ENCODE peak calls at places on chromosomes 1 and 21, in seven cellular contexts. One of them, this sample, is unnamed.

GRCh38 chr1:53323316-53323715 is 4.6 kb downstream of the LRP8 start:
- DNase-seq in hepatocyte: no peak
- DNase-seq in heart left ventricle: no peak
- DNase-seq in neural progenitor cell: no peak
- DNase-seq in astrocyte: no peak
- DNase-seq in aorta: peak; percentile 36
- DNase-seq in GM23248: no peak
- DNase-seq in this sample: no peak

GRCh38 chr1:209743145-209743482 is 12.7 kb upstream of the TRAF3IP3 start:
- DNase-seq in hepatocyte: no peak
- DNase-seq in astrocyte: peak; percentile 67
- DNase-seq in heart left ventricle: peak; percentile 50
- DNase-seq in aorta: peak; percentile 70
- DNase-seq in neural progenitor cell: no peak
- DNase-seq in GM23248: peak; percentile 58
- DNase-seq in this sample: no peak

GRCh38 chr1:23343246-23344110 is 606 bp downstream of the HNRNPR start:
- DNase-seq in neural progenitor cell: peak; percentile 80
- DNase-seq in heart left ventricle: no peak
- DNase-seq in aorta: peak; percentile 55
- DNase-seq in hepatocyte: peak; percentile 56
- DNase-seq in GM23248: peak; percentile 89
- DNase-seq in astrocyte: peak; percentile 83
- DNase-seq in this sample: peak; percentile 46

GRCh38 chr1:100187912-100188311 is 9.9 kb upstream of the LRRC39 start:
- DNase-seq in aorta: no peak
- DNase-seq in hepatocyte: peak; percentile 7
- DNase-seq in heart left ventricle: peak; percentile 79
- DNase-seq in astrocyte: peak; percentile 67
- DNase-seq in GM23248: peak; percentile 44
- DNase-seq in neural progenitor cell: no peak
- DNase-seq in this sample: no peak

GRCh38 chr1:115184951-115185331 is 95.6 kb upstream of the TSPAN2 start:
- DNase-seq in heart left ventricle: peak; percentile 78
- DNase-seq in neural progenitor cell: no peak
- DNase-seq in astrocyte: peak; percentile 71
- DNase-seq in GM23248: peak; percentile 94
- DNase-seq in hepatocyte: no peak
- DNase-seq in aorta: peak; percentile 58
- DNase-seq in this sample: peak; percentile 10

GRCh38 chr21:25647632-25648031 is 8.6 kb downstream of the JAM2 start:
- DNase-seq in astrocyte: no peak
- DNase-seq in hepatocyte: no peak
- DNase-seq in heart left ventricle: no peak
- DNase-seq in GM23248: no peak
- DNase-seq in neural progenitor cell: no peak
- DNase-seq in aorta: no peak
- DNase-seq in this sample: no peak

GRCh38 chr1:15444476-15445389 is 6.5 kb downstream of the CTRC start:
- DNase-seq in neural progenitor cell: no peak
- DNase-seq in heart left ventricle: no peak
- DNase-seq in GM23248: no peak
- DNase-seq in hepatocyte: no peak
- DNase-seq in astrocyte: no peak
- DNase-seq in aorta: no peak
- DNase-seq in this sample: no peak

GRCh38 chr21:23534833-23535232 is 2072.4 kb downstream of the MRPL39 start:
- DNase-seq in hepatocyte: no peak
- DNase-seq in neural progenitor cell: no peak
- DNase-seq in aorta: no peak
- DNase-seq in GM23248: no peak
- DNase-seq in heart left ventricle: no peak
- DNase-seq in astrocyte: no peak
- DNase-seq in this sample: no peak

GRCh38 chr1:186763107-186763506 is 65.6 kb upstream of the PLA2G4A start:
- DNase-seq in astrocyte: peak; percentile 79
- DNase-seq in GM23248: peak; percentile 44
- DNase-seq in heart left ventricle: no peak
- DNase-seq in neural progenitor cell: no peak
- DNase-seq in hepatocyte: no peak
- DNase-seq in aorta: no peak
- DNase-seq in this sample: no peak

GRCh38 chr1:224333939-224334701 is 4.1 kb upstream of the NVL start:
- DNase-seq in hepatocyte: no peak
- DNase-seq in GM23248: peak; percentile 45
- DNase-seq in heart left ventricle: no peak
- DNase-seq in astrocyte: peak; percentile 55
- DNase-seq in neural progenitor cell: no peak
- DNase-seq in aorta: no peak
- DNase-seq in this sample: no peak

GRCh38 chr1:186842547-186842946 is 13.8 kb downstream of the PLA2G4A start:
- DNase-seq in GM23248: no peak
- DNase-seq in hepatocyte: no peak
- DNase-seq in astrocyte: no peak
- DNase-seq in heart left ventricle: no peak
- DNase-seq in aorta: no peak
- DNase-seq in neural progenitor cell: peak; percentile 23
- DNase-seq in this sample: peak; percentile 54

DNA sequence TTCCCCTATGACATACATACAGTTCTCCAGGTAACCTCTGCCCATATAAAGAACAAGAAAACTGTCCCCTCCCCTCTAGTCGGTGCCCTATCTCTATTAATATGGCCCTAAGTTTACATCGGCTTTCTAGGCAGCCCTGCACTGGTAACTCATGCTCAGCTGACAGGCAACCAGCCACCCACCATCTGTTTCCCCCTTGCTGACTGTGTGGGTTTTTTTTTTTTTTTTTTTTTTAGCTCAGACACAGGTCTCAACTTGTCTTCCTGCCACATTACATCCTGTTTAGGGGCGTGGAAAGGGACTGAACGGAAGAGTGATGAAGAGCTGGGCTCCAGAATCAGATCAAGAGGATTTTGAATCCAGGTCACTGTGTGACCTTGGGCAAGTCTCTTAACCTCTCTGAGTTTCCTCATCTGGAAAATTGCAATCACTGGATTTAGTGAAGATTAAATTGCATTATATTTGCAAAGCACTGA is 14.0 kb downstream of the LAPTM5 start:
- DNase-seq in heart left ventricle: no peak
- DNase-seq in aorta: no peak
- DNase-seq in GM23248: no peak
- DNase-seq in astrocyte: no peak
- DNase-seq in neural progenitor cell: no peak
- DNase-seq in hepatocyte: no peak
- DNase-seq in this sample: peak; percentile 63
- H3K4me1 ChIP-seq in heart left ventricle: no peaks in the 10 kb centered on the region
- H3K4me1 ChIP-seq in aorta: no peaks in the 10 kb centered on the region
- H3K4me1 ChIP-seq in GM23248: no peaks in the 10 kb centered on the region
- H3K4me1 ChIP-seq in astrocyte: peaks cover 9% of the 10 kb centered on the region
- H3K4me1 ChIP-seq in neural progenitor cell: peaks cover 4% of the 10 kb centered on the region
- H3K4me1 ChIP-seq in hepatocyte: peaks cover 17% of the 10 kb centered on the region
- H3K4me1 ChIP-seq in this sample: no peaks in the 10 kb centered on the region

GRCh38 chr1:24901791-24902470 is 28.1 kb downstream of the RUNX3 start:
- DNase-seq in heart left ventricle: no peak
- DNase-seq in hepatocyte: peak; percentile 10
- DNase-seq in neural progenitor cell: no peak
- DNase-seq in GM23248: no peak
- DNase-seq in aorta: peak; percentile 44
- DNase-seq in astrocyte: no peak
- DNase-seq in this sample: no peak

GRCh38 chr1:24903011-24903461 is 27.0 kb downstream of the RUNX3 start:
- DNase-seq in neural progenitor cell: no peak
- DNase-seq in GM23248: no peak
- DNase-seq in aorta: peak; percentile 30
- DNase-seq in hepatocyte: no peak
- DNase-seq in heart left ventricle: no peak
- DNase-seq in astrocyte: no peak
- DNase-seq in this sample: no peak

GRCh38 chr1:24903560-24903954 is 26.5 kb downstream of the RUNX3 start:
- DNase-seq in GM23248: no peak
- DNase-seq in heart left ventricle: no peak
- DNase-seq in neural progenitor cell: no peak
- DNase-seq in astrocyte: no peak
- DNase-seq in hepatocyte: no peak
- DNase-seq in aorta: peak; percentile 11
- DNase-seq in this sample: no peak

GRCh38 chr1:24900985-24901781 is 28.9 kb downstream of the RUNX3 start:
- DNase-seq in GM23248: no peak
- DNase-seq in aorta: peak; percentile 31
- DNase-seq in hepatocyte: no peak
- DNase-seq in heart left ventricle: no peak
- DNase-seq in neural progenitor cell: no peak
- DNase-seq in astrocyte: no peak
- DNase-seq in this sample: no peak

DNA sequence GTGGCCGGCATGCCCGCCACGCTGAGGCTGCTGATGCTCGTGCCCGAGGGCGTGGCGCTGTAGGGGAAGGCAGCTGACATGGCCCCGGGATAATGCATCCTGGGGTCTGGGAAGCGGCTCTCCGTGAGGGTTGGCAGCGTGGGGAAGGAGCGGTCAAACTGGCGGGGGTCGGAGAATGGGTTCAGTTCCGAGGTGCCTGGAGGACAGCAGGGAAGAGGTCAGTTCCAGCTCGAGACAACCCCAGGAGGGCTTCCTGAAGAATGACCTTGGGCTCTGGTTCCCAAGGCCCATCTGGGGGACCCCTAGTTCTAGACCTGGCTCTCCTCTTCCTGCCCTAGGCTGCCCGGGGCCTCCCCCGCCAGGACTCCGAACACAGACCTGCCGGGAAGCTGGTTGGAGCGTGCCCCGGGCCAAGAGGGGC is 27.6 kb downstream of the RUNX3 start:
- DNase-seq in aorta: peak; percentile 21
- DNase-seq in astrocyte: no peak
- DNase-seq in heart left ventricle: no peak
- DNase-seq in hepatocyte: no peak
- DNase-seq in neural progenitor cell: no peak
- DNase-seq in GM23248: no peak
- DNase-seq in this sample: no peak
- H3K27ac ChIP-seq in aorta: no peak overlapping the region
- H3K27ac ChIP-seq in astrocyte: no peak overlapping the region
- H3K27ac ChIP-seq in heart left ventricle: no peak overlapping the region
- H3K27ac ChIP-seq in hepatocyte: no peak overlapping the region
- H3K27ac ChIP-seq in neural progenitor cell: no peak overlapping the region
- H3K27ac ChIP-seq in GM23248: no peak overlapping the region
- H3K27ac ChIP-seq in this sample: no peak overlapping the region

GRCh38 chr1:235410467-235410866 is 43.2 kb downstream of the TBCE start:
- DNase-seq in GM23248: no peak
- DNase-seq in aorta: no peak
- DNase-seq in astrocyte: no peak
- DNase-seq in neural progenitor cell: no peak
- DNase-seq in heart left ventricle: no peak
- DNase-seq in hepatocyte: no peak
- DNase-seq in this sample: no peak
- H3K4me1 ChIP-seq in GM23248: no peaks in the 10 kb centered on the region
- H3K4me1 ChIP-seq in aorta: no peaks in the 10 kb centered on the region
- H3K4me1 ChIP-seq in astrocyte: no peaks in the 10 kb centered on the region
- H3K4me1 ChIP-seq in neural progenitor cell: no peaks in the 10 kb centered on the region
- H3K4me1 ChIP-seq in heart left ventricle: no peaks in the 10 kb centered on the region
- H3K4me1 ChIP-seq in hepatocyte: peaks cover 7% of the 10 kb centered on the region
- H3K4me1 ChIP-seq in this sample: no peaks in the 10 kb centered on the region

DNA sequence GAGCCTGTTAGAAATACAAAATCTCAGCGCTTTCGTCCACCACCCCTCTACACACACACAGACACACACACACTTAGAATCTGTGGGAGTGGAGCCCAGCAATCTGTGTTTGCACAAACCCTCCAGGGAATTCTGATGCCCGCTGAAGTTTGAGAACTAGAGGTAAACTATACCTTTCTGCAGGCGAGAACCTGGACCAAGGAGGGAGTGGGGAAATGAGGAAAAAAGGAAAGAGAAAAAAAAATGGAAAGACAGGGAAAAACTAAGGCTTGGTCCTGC is 468 bp upstream of the NIBAN1 start:
- DNase-seq in heart left ventricle: no peak
- DNase-seq in GM23248: no peak
- DNase-seq in aorta: no peak
- DNase-seq in astrocyte: no peak
- DNase-seq in neural progenitor cell: no peak
- DNase-seq in hepatocyte: no peak
- DNase-seq in this sample: no peak
- H3K27ac ChIP-seq in heart left ventricle: no peak overlapping the region
- H3K27ac ChIP-seq in GM23248: no peak overlapping the region
- H3K27ac ChIP-seq in aorta: no peak overlapping the region
- H3K27ac ChIP-seq in astrocyte: no peak overlapping the region
- H3K27ac ChIP-seq in neural progenitor cell: no peak overlapping the region
- H3K27ac ChIP-seq in hepatocyte: no peak overlapping the region
- H3K27ac ChIP-seq in this sample: no peak overlapping the region

GRCh38 chr1:94865369-94865768 is 45.2 kb downstream of the SLC44A3 start:
- DNase-seq in astrocyte: peak; percentile 84
- DNase-seq in heart left ventricle: no peak
- DNase-seq in GM23248: peak; percentile 84
- DNase-seq in neural progenitor cell: no peak
- DNase-seq in aorta: no peak
- DNase-seq in hepatocyte: no peak
- DNase-seq in this sample: no peak

GRCh38 chr1:94864821-94865220 is 44.7 kb downstream of the SLC44A3 start:
- DNase-seq in heart left ventricle: no peak
- DNase-seq in neural progenitor cell: peak; percentile 20
- DNase-seq in GM23248: peak; percentile 38
- DNase-seq in aorta: no peak
- DNase-seq in astrocyte: no peak
- DNase-seq in hepatocyte: peak; percentile 44
- DNase-seq in this sample: no peak

GRCh38 chr1:94863919-94864318 is 43.8 kb downstream of the SLC44A3 start:
- DNase-seq in GM23248: peak; percentile 96
- DNase-seq in hepatocyte: peak; percentile 82
- DNase-seq in neural progenitor cell: no peak
- DNase-seq in aorta: peak; percentile 59
- DNase-seq in heart left ventricle: peak; percentile 65
- DNase-seq in astrocyte: peak; percentile 95
- DNase-seq in this sample: peak; percentile 44

GRCh38 chr1:94863297-94863911 is 43.2 kb downstream of the SLC44A3 start:
- DNase-seq in hepatocyte: peak; percentile 48
- DNase-seq in aorta: no peak
- DNase-seq in astrocyte: peak; percentile 94
- DNase-seq in neural progenitor cell: no peak
- DNase-seq in GM23248: peak; percentile 88
- DNase-seq in heart left ventricle: no peak
- DNase-seq in this sample: no peak

GRCh38 chr1:94866178-94866822 is 46.1 kb downstream of the SLC44A3 start:
- DNase-seq in astrocyte: peak; percentile 88
- DNase-seq in heart left ventricle: no peak
- DNase-seq in aorta: no peak
- DNase-seq in hepatocyte: no peak
- DNase-seq in GM23248: peak; percentile 32
- DNase-seq in neural progenitor cell: no peak
- DNase-seq in this sample: no peak
- H3K4me1 ChIP-seq in astrocyte: peaks cover 58% of the 10 kb centered on the region
- H3K4me1 ChIP-seq in heart left ventricle: peaks cover 17% of the 10 kb centered on the region
- H3K4me1 ChIP-seq in aorta: peaks cover 8% of the 10 kb centered on the region
- H3K4me1 ChIP-seq in hepatocyte: peaks cover 51% of the 10 kb centered on the region
- H3K4me1 ChIP-seq in GM23248: peaks cover 47% of the 10 kb centered on the region
- H3K4me1 ChIP-seq in neural progenitor cell: peaks cover 49% of the 10 kb centered on the region
- H3K4me1 ChIP-seq in this sample: peaks cover 6% of the 10 kb centered on the region

This sample was measured in small intestine.